ENCODE peak calls at places on chromosome 12, in nine cellular contexts. One of them, this sample, is unnamed.

GRCh38 chr12:52279683-52280318 is 5.4 kb downstream of the KRT86 start:
- DNase-seq in endothelial cell of umbilical vein: no peak
- DNase-seq in body of pancreas: no peak
- DNase-seq in gastrocnemius medialis: no peak
- DNase-seq in A549: no peak
- DNase-seq in suprapubic skin: peak
- DNase-seq in IMR-90: peak
- DNase-seq in K562: no peak
- DNase-seq in uterus: no peak
- DNase-seq in this sample: peak

GRCh38 chr12:49296836-49297694 is 2.1 kb downstream of the PRPH start:
- DNase-seq in IMR-90: no peak
- DNase-seq in gastrocnemius medialis: no peak
- DNase-seq in A549: peak
- DNase-seq in K562: peak
- DNase-seq in endothelial cell of umbilical vein: no peak
- DNase-seq in body of pancreas: peak
- DNase-seq in suprapubic skin: no peak
- DNase-seq in uterus: no peak
- DNase-seq in this sample: peak

GRCh38 chr12:17588968-17589367 is 501.0 kb downstream of the RERGL start:
- DNase-seq in K562: no peak
- DNase-seq in endothelial cell of umbilical vein: no peak
- DNase-seq in body of pancreas: peak
- DNase-seq in gastrocnemius medialis: no peak
- DNase-seq in suprapubic skin: no peak
- DNase-seq in A549: peak
- DNase-seq in uterus: no peak
- DNase-seq in IMR-90: no peak
- DNase-seq in this sample: peak

GRCh38 chr12:99810718-99811593 is 163.4 kb downstream of the GARIN6 start:
- DNase-seq in endothelial cell of umbilical vein: peak
- DNase-seq in K562: no peak
- DNase-seq in suprapubic skin: no peak
- DNase-seq in gastrocnemius medialis: no peak
- DNase-seq in IMR-90: peak
- DNase-seq in uterus: no peak
- DNase-seq in body of pancreas: peak
- DNase-seq in A549: peak
- DNase-seq in this sample: no peak

GRCh38 chr12:130049666-130050065 is 112.6 kb upstream of the FZD10 start:
- DNase-seq in IMR-90: no peak
- DNase-seq in body of pancreas: no peak
- DNase-seq in endothelial cell of umbilical vein: no peak
- DNase-seq in gastrocnemius medialis: no peak
- DNase-seq in A549: peak
- DNase-seq in uterus: no peak
- DNase-seq in suprapubic skin: no peak
- DNase-seq in K562: no peak
- DNase-seq in this sample: no peak

GRCh38 chr12:26936559-26937442 is 980 bp downstream of the INTS13 start:
- DNase-seq in body of pancreas: no peak
- DNase-seq in uterus: no peak
- DNase-seq in IMR-90: no peak
- DNase-seq in K562: peak
- DNase-seq in gastrocnemius medialis: no peak
- DNase-seq in endothelial cell of umbilical vein: peak
- DNase-seq in A549: no peak
- DNase-seq in suprapubic skin: no peak
- DNase-seq in this sample: no peak

GRCh38 chr12:52191841-52192791 is at the start of gene KRT80:
- DNase-seq in body of pancreas: peak
- DNase-seq in gastrocnemius medialis: peak
- DNase-seq in uterus: peak
- DNase-seq in K562: no peak
- DNase-seq in endothelial cell of umbilical vein: peak
- DNase-seq in IMR-90: peak
- DNase-seq in suprapubic skin: peak
- DNase-seq in A549: peak
- DNase-seq in this sample: peak

GRCh38 chr12:68148261-68148951 is 11.1 kb downstream of the IFNG start:
- DNase-seq in body of pancreas: no peak
- DNase-seq in endothelial cell of umbilical vein: no peak
- DNase-seq in uterus: no peak
- DNase-seq in gastrocnemius medialis: no peak
- DNase-seq in K562: no peak
- DNase-seq in suprapubic skin: no peak
- DNase-seq in A549: no peak
- DNase-seq in IMR-90: no peak
- DNase-seq in this sample: no peak

GRCh38 chr12:69415471-69416275 is 54.5 kb upstream of the FRS2 start:
- DNase-seq in IMR-90: peak
- DNase-seq in uterus: peak
- DNase-seq in suprapubic skin: no peak
- DNase-seq in body of pancreas: peak
- DNase-seq in endothelial cell of umbilical vein: peak
- DNase-seq in A549: peak
- DNase-seq in K562: no peak
- DNase-seq in gastrocnemius medialis: peak
- DNase-seq in this sample: peak

GRCh38 chr12:108622921-108623514 is 10.7 kb downstream of the SELPLG start:
- DNase-seq in A549: no peak
- DNase-seq in K562: no peak
- DNase-seq in endothelial cell of umbilical vein: no peak
- DNase-seq in body of pancreas: no peak
- DNase-seq in gastrocnemius medialis: no peak
- DNase-seq in suprapubic skin: no peak
- DNase-seq in IMR-90: no peak
- DNase-seq in uterus: no peak
- DNase-seq in this sample: no peak
- H3K27ac ChIP-seq in A549: peak
- H3K27ac ChIP-seq in K562: no peak
- H3K27ac ChIP-seq in endothelial cell of umbilical vein: peak
- H3K27ac ChIP-seq in body of pancreas: no peak
- H3K27ac ChIP-seq in gastrocnemius medialis: no peak
- H3K27ac ChIP-seq in suprapubic skin: no peak
- H3K27ac ChIP-seq in IMR-90: no peak
- H3K27ac ChIP-seq in uterus: no peak
- H3K27ac ChIP-seq in this sample: no peak

GRCh38 chr12:101928556-101928955 is 51.2 kb downstream of the DRAM1 start:
- DNase-seq in uterus: no peak
- DNase-seq in suprapubic skin: no peak
- DNase-seq in gastrocnemius medialis: no peak
- DNase-seq in endothelial cell of umbilical vein: no peak
- DNase-seq in IMR-90: no peak
- DNase-seq in A549: no peak
- DNase-seq in body of pancreas: no peak
- DNase-seq in K562: no peak
- DNase-seq in this sample: no peak

GRCh38 chr12:101927042-101927441 is 49.7 kb downstream of the DRAM1 start:
- DNase-seq in suprapubic skin: no peak
- DNase-seq in gastrocnemius medialis: no peak
- DNase-seq in A549: no peak
- DNase-seq in K562: no peak
- DNase-seq in body of pancreas: no peak
- DNase-seq in IMR-90: peak
- DNase-seq in endothelial cell of umbilical vein: no peak
- DNase-seq in uterus: no peak
- DNase-seq in this sample: no peak

GRCh38 chr12:101925935-101926334 is 48.6 kb downstream of the DRAM1 start:
- DNase-seq in IMR-90: no peak
- DNase-seq in suprapubic skin: no peak
- DNase-seq in body of pancreas: peak
- DNase-seq in gastrocnemius medialis: no peak
- DNase-seq in A549: no peak
- DNase-seq in uterus: no peak
- DNase-seq in K562: no peak
- DNase-seq in endothelial cell of umbilical vein: no peak
- DNase-seq in this sample: no peak

GRCh38 chr12:101929365-101930041 is 52.1 kb downstream of the DRAM1 start:
- DNase-seq in uterus: no peak
- DNase-seq in gastrocnemius medialis: no peak
- DNase-seq in suprapubic skin: no peak
- DNase-seq in K562: no peak
- DNase-seq in body of pancreas: no peak
- DNase-seq in A549: no peak
- DNase-seq in IMR-90: no peak
- DNase-seq in endothelial cell of umbilical vein: no peak
- DNase-seq in this sample: no peak

DNA sequence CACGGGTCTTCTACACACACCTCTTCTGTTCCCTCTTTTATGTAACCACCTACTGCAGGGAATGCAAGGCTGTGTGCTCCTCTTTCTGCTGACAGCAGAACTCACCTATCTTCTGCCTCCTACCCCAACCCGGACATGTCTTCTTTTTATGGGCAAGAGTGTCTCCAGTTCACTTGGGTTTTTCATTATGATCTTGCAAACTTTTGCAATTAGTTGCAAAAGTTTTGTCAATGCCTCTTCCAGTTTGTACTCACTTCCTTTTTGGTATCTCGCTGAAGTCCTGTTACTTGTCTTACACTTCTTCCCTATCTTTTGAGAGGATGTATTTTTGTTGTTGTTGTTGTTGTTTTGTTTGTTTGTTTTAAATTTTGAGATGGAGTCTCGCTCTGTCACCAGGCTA is 50.6 kb downstream of the DRAM1 start:
- DNase-seq in body of pancreas: no peak
- DNase-seq in IMR-90: no peak
- DNase-seq in gastrocnemius medialis: no peak
- DNase-seq in uterus: no peak
- DNase-seq in K562: no peak
- DNase-seq in suprapubic skin: no peak
- DNase-seq in endothelial cell of umbilical vein: no peak
- DNase-seq in A549: no peak
- DNase-seq in this sample: no peak
- TF ChIP-seq POLR2A in body of pancreas: no peak
- TF ChIP-seq POLR2A in IMR-90: no peak
- TF ChIP-seq POLR2A in gastrocnemius medialis: no peak
- TF ChIP-seq POLR2A in uterus: no peak
- TF ChIP-seq POLR2A in K562: no peak
- TF ChIP-seq POLR2A in suprapubic skin: no peak
- TF ChIP-seq POLR2A in endothelial cell of umbilical vein: no peak
- TF ChIP-seq POLR2A in A549: no peak
- TF ChIP-seq POLR2A in this sample: no peak

GRCh38 chr12:57153420-57153997 is 6.1 kb upstream of the LRP1-AS start:
- DNase-seq in uterus: no peak
- DNase-seq in gastrocnemius medialis: no peak
- DNase-seq in A549: no peak
- DNase-seq in K562: no peak
- DNase-seq in endothelial cell of umbilical vein: no peak
- DNase-seq in IMR-90: no peak
- DNase-seq in suprapubic skin: no peak
- DNase-seq in body of pancreas: no peak
- DNase-seq in this sample: no peak

GRCh38 chr12:57151741-57152407 is 4.5 kb upstream of the LRP1-AS start:
- DNase-seq in suprapubic skin: no peak
- DNase-seq in uterus: peak
- DNase-seq in K562: no peak
- DNase-seq in A549: no peak
- DNase-seq in body of pancreas: no peak
- DNase-seq in IMR-90: peak
- DNase-seq in endothelial cell of umbilical vein: peak
- DNase-seq in gastrocnemius medialis: peak
- DNase-seq in this sample: no peak

GRCh38 chr12:57154076-57154475 is 6.7 kb upstream of the LRP1-AS start:
- DNase-seq in K562: no peak
- DNase-seq in suprapubic skin: no peak
- DNase-seq in body of pancreas: no peak
- DNase-seq in uterus: no peak
- DNase-seq in gastrocnemius medialis: no peak
- DNase-seq in A549: no peak
- DNase-seq in IMR-90: no peak
- DNase-seq in endothelial cell of umbilical vein: no peak
- DNase-seq in this sample: no peak

GRCh38 chr12:57150400-57150799 is 3.0 kb upstream of the LRP1-AS start:
- DNase-seq in A549: no peak
- DNase-seq in body of pancreas: no peak
- DNase-seq in endothelial cell of umbilical vein: no peak
- DNase-seq in K562: no peak
- DNase-seq in suprapubic skin: no peak
- DNase-seq in gastrocnemius medialis: no peak
- DNase-seq in IMR-90: no peak
- DNase-seq in uterus: no peak
- DNase-seq in this sample: no peak

DNA sequence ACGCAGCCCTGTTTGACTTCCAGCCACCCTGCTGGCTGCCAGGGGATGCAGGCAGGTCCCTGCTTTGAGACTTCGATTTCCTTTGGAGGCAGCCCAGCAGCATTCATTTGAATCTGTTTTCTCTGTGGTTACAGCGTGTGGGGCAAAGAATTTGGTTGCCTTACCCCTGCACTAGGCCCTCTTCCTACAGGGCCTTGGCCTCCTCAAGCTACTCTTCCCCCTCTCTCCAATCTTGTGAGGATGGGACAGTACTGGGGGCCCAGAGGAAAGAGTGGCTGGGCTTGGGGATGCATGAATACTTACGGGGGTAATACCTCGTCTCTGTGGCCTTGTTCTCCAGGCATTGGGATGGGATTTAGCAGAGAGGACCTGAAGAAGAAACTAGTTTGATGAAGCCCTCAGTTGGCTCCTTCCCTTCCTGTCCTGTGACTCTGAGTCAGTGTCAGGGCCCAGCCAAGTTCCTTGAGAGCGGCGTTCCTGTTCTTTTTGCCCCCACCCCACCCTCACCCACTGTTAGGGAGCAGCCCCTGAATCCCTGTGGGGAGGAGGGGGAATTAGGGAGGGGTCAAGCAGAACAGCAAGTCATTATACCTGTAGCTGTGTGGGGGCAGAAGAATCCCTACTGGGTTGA is 5.1 kb upstream of the LRP1-AS start:
- DNase-seq in K562: no peak
- DNase-seq in uterus: peak
- DNase-seq in suprapubic skin: no peak
- DNase-seq in A549: no peak
- DNase-seq in gastrocnemius medialis: peak
- DNase-seq in body of pancreas: no peak
- DNase-seq in IMR-90: peak
- DNase-seq in endothelial cell of umbilical vein: no peak
- DNase-seq in this sample: no peak
- H3K27ac ChIP-seq in K562: no peak
- H3K27ac ChIP-seq in uterus: peak
- H3K27ac ChIP-seq in suprapubic skin: peak
- H3K27ac ChIP-seq in A549: no peak
- H3K27ac ChIP-seq in gastrocnemius medialis: peak
- H3K27ac ChIP-seq in body of pancreas: no peak
- H3K27ac ChIP-seq in IMR-90: peak
- H3K27ac ChIP-seq in endothelial cell of umbilical vein: no peak
- H3K27ac ChIP-seq in this sample: peak

DNA sequence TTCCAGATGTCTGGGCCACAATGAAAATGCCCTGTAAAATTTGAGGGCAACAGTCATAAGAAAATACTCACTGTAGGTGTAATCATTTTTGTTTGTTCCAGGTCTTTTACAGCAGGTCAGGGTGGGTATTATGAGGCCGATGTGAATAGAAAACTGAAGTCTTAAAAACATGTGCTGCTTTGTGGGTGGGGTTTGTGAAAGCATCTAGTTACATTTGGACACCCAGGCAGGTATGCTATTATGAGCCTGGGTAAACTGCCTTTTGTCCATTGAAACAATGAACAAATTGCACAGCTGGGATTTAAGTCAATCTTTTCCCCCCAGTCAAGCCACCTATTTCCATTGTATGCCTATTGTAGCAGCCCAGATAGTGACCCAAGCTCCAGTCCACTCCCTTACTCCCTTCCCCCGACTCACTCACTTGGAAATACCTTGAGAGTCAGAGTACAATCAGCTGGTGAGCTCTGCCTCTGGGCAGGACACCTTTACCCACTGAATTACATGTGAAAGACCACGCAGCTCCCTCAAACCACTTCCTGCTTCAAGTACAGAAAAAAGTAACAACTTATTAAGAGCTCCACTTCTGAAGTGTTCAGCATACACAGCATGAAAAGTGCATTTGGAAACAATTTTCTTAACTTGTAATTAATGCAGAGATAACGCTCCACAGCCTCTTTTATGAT is 1.8 kb downstream of the IGF1 start:
- DNase-seq in uterus: no peak
- DNase-seq in body of pancreas: no peak
- DNase-seq in endothelial cell of umbilical vein: no peak
- DNase-seq in suprapubic skin: no peak
- DNase-seq in A549: no peak
- DNase-seq in IMR-90: no peak
- DNase-seq in gastrocnemius medialis: no peak
- DNase-seq in K562: no peak
- DNase-seq in this sample: peak
- TF ChIP-seq POLR2A in uterus: no peak
- TF ChIP-seq POLR2A in body of pancreas: no peak
- TF ChIP-seq POLR2A in endothelial cell of umbilical vein: no peak
- TF ChIP-seq POLR2A in suprapubic skin: no peak
- TF ChIP-seq POLR2A in A549: no peak
- TF ChIP-seq POLR2A in IMR-90: no peak
- TF ChIP-seq POLR2A in gastrocnemius medialis: no peak
- TF ChIP-seq POLR2A in K562: no peak
- TF ChIP-seq POLR2A in this sample: no peak

This sample was measured in thyroid gland.